ENCODE peak calls at places on chromosomes 4 and X, in four cellular contexts. B, Z, R and O are unnamed samples.

GRCh38 chr4:77881460-77882295 is 19.0 kb downstream of the MRPL1 start:
- DNase-seq in B (no peak), Z (peak; percentile 30), R (no peak), O (no peak)

GRCh38 chrX:15512401-15512965 is 11.9 kb downstream of the BMX start:
- DNase-seq in B (no peak), Z (peak; percentile 34), R (no peak), O (no peak)

GRCh38 chr4:105520819-105521790 is 31.3 kb upstream of the ARHGEF38 start:
- DNase-seq in B (peak; percentile 62), Z (peak; percentile 66), R (peak; percentile 14), O (peak; percentile 65)

GRCh38 chr4:52376107-52376704 is 282.9 kb downstream of the USP46 start:
- DNase-seq in B (peak; percentile 24), Z (peak; percentile 73), R (peak; percentile 15), O (peak; percentile 34)

GRCh38 chrX:16978193-16978984 is 31.9 kb downstream of the REPS2 start:
- DNase-seq in B (no peak), Z (no peak), R (no peak), O (no peak)

GRCh38 chr4:56259595-56259994 is 127.7 kb downstream of the AASDH start:
- DNase-seq in B (no peak), Z (no peak), R (no peak), O (no peak)

GRCh38 chr4:99655315-99656081 is 2.1 kb downstream of the C4orf54 start:
- DNase-seq in B (no peak), Z (peak; percentile 18), R (no peak), O (no peak)

GRCh38 chr4:83644677-83645639 is 109.0 kb downstream of the GPAT3 start:
- DNase-seq in B (peak; percentile 61), Z (peak; percentile 82), R (peak; percentile 1), O (peak; percentile 60)

GRCh38 chrX:154096140-154097002 is 1.1 kb downstream of the MECP2 start:
- DNase-seq in B (no peak), Z (no peak), R (peak; percentile 53), O (peak; percentile 27)

GRCh38 chr4:10089346-10089745 is 27.3 kb downstream of the WDR1 start:
- DNase-seq in B (no peak), Z (no peak), R (no peak), O (no peak)

GRCh38 chrX:80808854-80809493 is 703 bp downstream of the BRWD3 start:
- DNase-seq in B (no peak), Z (no peak), R (peak; percentile 9), O (peak; percentile 11)

GRCh38 chr4:145177906-145178538 is 2.4 kb downstream of the OTUD4 start:
- DNase-seq in B (no peak), Z (peak; percentile 47), R (no peak), O (no peak)

GRCh38 chr4:38696697-38697096 is 32.7 kb downstream of the KLF3 start:
- DNase-seq in B (no peak), Z (peak; percentile 63), R (no peak), O (no peak)

GRCh38 chr4:98744372-98745150 is 86.2 kb upstream of the TSPAN5 start:
- DNase-seq in B (no peak), Z (peak; percentile 14), R (no peak), O (no peak)

GRCh38 chrX:150774798-150775568 is 81.8 kb downstream of the MTMR1 start:
- DNase-seq in B (no peak), Z (no peak), R (no peak), O (no peak)

GRCh38 chr4:118682928-118683327 is 2.3 kb upstream of the METTL14 start:
- DNase-seq in B (no peak), Z (peak; percentile 49), R (no peak), O (no peak)

GRCh38 chrX:111035256-111035655 is 60.7 kb upstream of the PAK3 start:
- DNase-seq in B (no peak), Z (no peak), R (no peak), O (no peak)

GRCh38 chrX:66015906-66016689 is 23.8 kb downstream of the VSIG4 start:
- DNase-seq in B (no peak), Z (no peak), R (no peak), O (no peak)

GRCh38 chrX:123818243-123818642 is 41.6 kb upstream of the XIAP start:
- DNase-seq in B (no peak), Z (no peak), R (no peak), O (no peak)

GRCh38 chrX:1521459-1521956 is 15.5 kb downstream of the P2RY8 start:
- DNase-seq in B (peak; percentile 85), Z (no peak), R (no peak), O (peak; percentile 80)

GRCh38 chrX:153953342-153953830 is 8.9 kb upstream of the RENBP start:
- DNase-seq in B (peak; percentile 86), Z (peak; percentile 64), R (peak; percentile 31), O (peak; percentile 88)

GRCh38 chrX:40154853-40155616 is 57.3 kb upstream of the BCOR start:
- DNase-seq in B (peak; percentile 51), Z (peak; percentile 61), R (no peak), O (peak; percentile 75)

GRCh38 chr4:74667944-74668343 is 126.4 kb downstream of the BTC start:
- DNase-seq in B (no peak), Z (no peak), R (no peak), O (no peak)

GRCh38 chr4:138734746-138735145 is 280.8 kb upstream of the NOCT start:
- DNase-seq in B (no peak), Z (peak; percentile 88), R (no peak), O (no peak)

GRCh38 chr4:67746797-67747495 is 7.2 kb downstream of the GNRHR start:
- DNase-seq in B (peak; percentile 20), Z (peak; percentile 56), R (no peak), O (peak; percentile 18)

GRCh38 chr4:53321151-53321987 is 44.5 kb downstream of the SCFD2 start:
- DNase-seq in B (no peak), Z (peak; percentile 83), R (no peak), O (no peak)

GRCh38 chrX:136639506-136640176 is 8.3 kb upstream of the CD40LG start:
- DNase-seq in B (no peak), Z (peak; percentile 1), R (no peak), O (no peak)

GRCh38 chr4:152106113-152106763 is 345.4 kb upstream of the GATB start:
- DNase-seq in B (no peak), Z (peak; percentile 95), R (no peak), O (no peak)

GRCh38 chrX:135389717-135390116 is 32.0 kb upstream of the SMIM10L2A start:
- DNase-seq in B (no peak), Z (no peak), R (no peak), O (no peak)

GRCh38 chr4:99943904-99944437 is 2.4 kb downstream of the DNAJB14 start:
- DNase-seq in B (no peak), Z (no peak), R (no peak), O (no peak)

GRCh38 chr4:40833212-40833611 is 83.5 kb downstream of the NSUN7 start:
- DNase-seq in B (no peak), Z (no peak), R (no peak), O (no peak)

GRCh38 chrX:73214366-73215094 is at the start of gene NAP1L2:
- DNase-seq in B (peak; percentile 23), Z (peak; percentile 4), R (peak; percentile 20), O (peak; percentile 36)

GRCh38 chr4:119730644-119730995 is 102.0 kb upstream of the PDE5A start:
- DNase-seq in B (no peak), Z (no peak), R (no peak), O (no peak)

GRCh38 chrX:141879616-141880015 is 24.1 kb upstream of the MAGEC1 start:
- DNase-seq in B (no peak), Z (no peak), R (no peak), O (no peak)

GRCh38 chrX:93354651-93355050 is 318.7 kb downstream of the NAP1L3 start:
- DNase-seq in B (no peak), Z (no peak), R (no peak), O (no peak)

GRCh38 chr4:148054275-148054674 is 322.4 kb downstream of the ARHGAP10 start:
- DNase-seq in B (no peak), Z (no peak), R (no peak), O (no peak)

GRCh38 chr4:184668511-184669114 is 19.1 kb downstream of the PRIMPOL start:
- DNase-seq in B (no peak), Z (peak; percentile 33), R (no peak), O (no peak)

GRCh38 chr4:99759346-99759984 is 57.2 kb upstream of the DAPP1 start:
- DNase-seq in B (no peak), Z (no peak), R (no peak), O (no peak)

GRCh38 chrX:39894626-39895025 is 203.1 kb downstream of the BCOR start:
- DNase-seq in B (no peak), Z (no peak), R (no peak), O (no peak)

GRCh38 chrX:134484039-134484438 is 24.1 kb downstream of the HPRT1 start:
- DNase-seq in B (no peak), Z (peak; percentile 79), R (no peak), O (no peak)